ENCODE peak calls at places on chromosome 1, in seven cellular contexts. One of them, this sample, is unnamed. For H3K27me3 and H3K36me3, the result is how much of the 10 kb centered on the place peaks cover.

GRCh38 chr1:3372317-3372716 is 82.1 kb upstream of the ARHGEF16 start:
- DNase-seq in iPS DF 6.9: no peak
- DNase-seq in hepatocyte: no peak
- DNase-seq in pancreas: no peak
- DNase-seq in esophagus squamous epithelium: no peak
- DNase-seq in GM23338: no peak
- DNase-seq in Caco-2: no peak
- DNase-seq in this sample: no peak

GRCh38 chr1:178361847-178362246 is 134.9 kb downstream of the CLEC20A start:
- DNase-seq in pancreas: no peak
- DNase-seq in iPS DF 6.9: no peak
- DNase-seq in hepatocyte: no peak
- DNase-seq in GM23338: peak
- DNase-seq in Caco-2: no peak
- DNase-seq in esophagus squamous epithelium: no peak
- DNase-seq in this sample: no peak

GRCh38 chr1:46601257-46602007 is 2.6 kb downstream of the MKNK1 start:
- DNase-seq in esophagus squamous epithelium: no peak
- DNase-seq in pancreas: no peak
- DNase-seq in iPS DF 6.9: no peak
- DNase-seq in hepatocyte: no peak
- DNase-seq in Caco-2: no peak
- DNase-seq in GM23338: no peak
- DNase-seq in this sample: no peak

GRCh38 chr1:193311226-193311948 is 125.0 kb upstream of the B3GALT2 start:
- DNase-seq in Caco-2: no peak
- DNase-seq in esophagus squamous epithelium: no peak
- DNase-seq in GM23338: no peak
- DNase-seq in iPS DF 6.9: no peak
- DNase-seq in pancreas: no peak
- DNase-seq in hepatocyte: no peak
- DNase-seq in this sample: no peak

GRCh38 chr1:209899948-209900347 is 38.1 kb upstream of the SYT14 start:
- DNase-seq in hepatocyte: no peak
- DNase-seq in esophagus squamous epithelium: no peak
- DNase-seq in iPS DF 6.9: peak
- DNase-seq in GM23338: peak
- DNase-seq in Caco-2: no peak
- DNase-seq in pancreas: no peak
- DNase-seq in this sample: peak

GRCh38 chr1:153541641-153542569 is 1.2 kb upstream of the S100A5 start:
- DNase-seq in hepatocyte: no peak
- DNase-seq in esophagus squamous epithelium: no peak
- DNase-seq in Caco-2: no peak
- DNase-seq in pancreas: peak
- DNase-seq in GM23338: no peak
- DNase-seq in iPS DF 6.9: no peak
- DNase-seq in this sample: peak

GRCh38 chr1:25771246-25772114 is 28.5 kb upstream of the SELENON start:
- DNase-seq in Caco-2: peak
- DNase-seq in pancreas: peak
- DNase-seq in esophagus squamous epithelium: no peak
- DNase-seq in GM23338: peak
- DNase-seq in iPS DF 6.9: no peak
- DNase-seq in hepatocyte: peak
- DNase-seq in this sample: peak

GRCh38 chr1:89633103-89633744 is at the start of gene LRRC8C:
- DNase-seq in hepatocyte: peak
- DNase-seq in GM23338: peak
- DNase-seq in esophagus squamous epithelium: no peak
- DNase-seq in Caco-2: no peak
- DNase-seq in iPS DF 6.9: no peak
- DNase-seq in pancreas: peak
- DNase-seq in this sample: peak

GRCh38 chr1:62093261-62093660 is 101.4 kb upstream of the L1TD1 start:
- DNase-seq in GM23338: no peak
- DNase-seq in pancreas: no peak
- DNase-seq in iPS DF 6.9: no peak
- DNase-seq in hepatocyte: no peak
- DNase-seq in Caco-2: no peak
- DNase-seq in esophagus squamous epithelium: no peak
- DNase-seq in this sample: no peak

GRCh38 chr1:110200666-110201065 is 9.4 kb upstream of the KCNC4 start:
- DNase-seq in pancreas: no peak
- DNase-seq in esophagus squamous epithelium: no peak
- DNase-seq in Caco-2: no peak
- DNase-seq in GM23338: no peak
- DNase-seq in iPS DF 6.9: no peak
- DNase-seq in hepatocyte: no peak
- DNase-seq in this sample: no peak

GRCh38 chr1:159996653-159997052 is 35.1 kb downstream of the PIGM start:
- DNase-seq in GM23338: no peak
- DNase-seq in Caco-2: no peak
- DNase-seq in esophagus squamous epithelium: no peak
- DNase-seq in iPS DF 6.9: no peak
- DNase-seq in hepatocyte: no peak
- DNase-seq in pancreas: no peak
- DNase-seq in this sample: no peak

GRCh38 chr1:110185181-110185580 is 24.9 kb upstream of the KCNC4 start:
- DNase-seq in esophagus squamous epithelium: no peak
- DNase-seq in GM23338: no peak
- DNase-seq in pancreas: no peak
- DNase-seq in hepatocyte: no peak
- DNase-seq in iPS DF 6.9: no peak
- DNase-seq in Caco-2: no peak
- DNase-seq in this sample: no peak

GRCh38 chr1:183081402-183082110 is 58.3 kb downstream of the LAMC1 start:
- DNase-seq in Caco-2: no peak
- DNase-seq in pancreas: no peak
- DNase-seq in hepatocyte: no peak
- DNase-seq in esophagus squamous epithelium: no peak
- DNase-seq in iPS DF 6.9: no peak
- DNase-seq in GM23338: no peak
- DNase-seq in this sample: no peak

GRCh38 chr1:169240449-169241242 is 127.0 kb downstream of the NME7 start:
- DNase-seq in iPS DF 6.9: no peak
- DNase-seq in hepatocyte: no peak
- DNase-seq in esophagus squamous epithelium: no peak
- DNase-seq in GM23338: no peak
- DNase-seq in Caco-2: no peak
- DNase-seq in pancreas: no peak
- DNase-seq in this sample: no peak

GRCh38 chr1:152374451-152374850 is 14.6 kb upstream of the FLG2 start:
- DNase-seq in hepatocyte: no peak
- DNase-seq in pancreas: no peak
- DNase-seq in esophagus squamous epithelium: no peak
- DNase-seq in iPS DF 6.9: no peak
- DNase-seq in GM23338: no peak
- DNase-seq in Caco-2: no peak
- DNase-seq in this sample: no peak

GRCh38 chr1:224894915-224895314 is 34.6 kb upstream of the DNAH14 start:
- DNase-seq in hepatocyte: peak
- DNase-seq in Caco-2: no peak
- DNase-seq in GM23338: peak
- DNase-seq in esophagus squamous epithelium: no peak
- DNase-seq in iPS DF 6.9: peak
- DNase-seq in pancreas: no peak
- DNase-seq in this sample: peak

GRCh38 chr1:37951783-37952624 is 5.2 kb upstream of the INPP5B start:
- DNase-seq in GM23338: no peak
- DNase-seq in hepatocyte: no peak
- DNase-seq in iPS DF 6.9: no peak
- DNase-seq in Caco-2: no peak
- DNase-seq in esophagus squamous epithelium: no peak
- DNase-seq in pancreas: no peak
- DNase-seq in this sample: no peak

GRCh38 chr1:3061981-3062615 is 6.9 kb upstream of the PRDM16 start:
- DNase-seq in hepatocyte: no peak
- DNase-seq in esophagus squamous epithelium: no peak
- DNase-seq in pancreas: peak
- DNase-seq in Caco-2: peak
- DNase-seq in iPS DF 6.9: no peak
- DNase-seq in GM23338: no peak
- DNase-seq in this sample: peak

GRCh38 chr1:1989102-1989542 is 14.5 kb downstream of the CFAP74 start:
- DNase-seq in iPS DF 6.9: no peak
- DNase-seq in esophagus squamous epithelium: no peak
- DNase-seq in GM23338: no peak
- DNase-seq in hepatocyte: no peak
- DNase-seq in Caco-2: no peak
- DNase-seq in pancreas: no peak
- DNase-seq in this sample: no peak

GRCh38 chr1:165703648-165704047 is 5.3 kb upstream of the ALDH9A1 start:
- DNase-seq in GM23338: no peak
- DNase-seq in Caco-2: no peak
- DNase-seq in esophagus squamous epithelium: no peak
- DNase-seq in iPS DF 6.9: no peak
- DNase-seq in hepatocyte: no peak
- DNase-seq in pancreas: no peak
- DNase-seq in this sample: no peak

GRCh38 chr1:5570931-5571330 is 421.3 kb downstream of the NPHP4 start:
- DNase-seq in esophagus squamous epithelium: no peak
- DNase-seq in GM23338: no peak
- DNase-seq in pancreas: no peak
- DNase-seq in hepatocyte: peak
- DNase-seq in iPS DF 6.9: no peak
- DNase-seq in Caco-2: no peak
- DNase-seq in this sample: no peak

GRCh38 chr1:6447016-6447817 is 18.8 kb downstream of the TNFRSF25 start:
- DNase-seq in esophagus squamous epithelium: no peak
- DNase-seq in pancreas: no peak
- DNase-seq in iPS DF 6.9: no peak
- DNase-seq in GM23338: peak
- DNase-seq in Caco-2: no peak
- DNase-seq in hepatocyte: no peak
- DNase-seq in this sample: peak

GRCh38 chr1:202034683-202035462 is 24.5 kb downstream of the ELF3 start:
- DNase-seq in iPS DF 6.9: no peak
- DNase-seq in Caco-2: peak
- DNase-seq in pancreas: peak
- DNase-seq in esophagus squamous epithelium: no peak
- DNase-seq in GM23338: no peak
- DNase-seq in hepatocyte: peak
- DNase-seq in this sample: peak

GRCh38 chr1:152034654-152035405 is 2.0 kb downstream of the S100A11 start:
- DNase-seq in Caco-2: peak
- DNase-seq in pancreas: no peak
- DNase-seq in GM23338: peak
- DNase-seq in hepatocyte: peak
- DNase-seq in esophagus squamous epithelium: no peak
- DNase-seq in iPS DF 6.9: no peak
- DNase-seq in this sample: peak

GRCh38 chr1:20358761-20359263 is 68.1 kb downstream of the VWA5B1 start:
- DNase-seq in Caco-2: no peak
- DNase-seq in pancreas: peak
- DNase-seq in hepatocyte: peak
- DNase-seq in GM23338: no peak
- DNase-seq in esophagus squamous epithelium: no peak
- DNase-seq in iPS DF 6.9: no peak
- DNase-seq in this sample: no peak

GRCh38 chr1:174397261-174397660 is 50.5 kb upstream of the GPR52 start:
- DNase-seq in hepatocyte: no peak
- DNase-seq in esophagus squamous epithelium: no peak
- DNase-seq in Caco-2: no peak
- DNase-seq in iPS DF 6.9: no peak
- DNase-seq in GM23338: no peak
- DNase-seq in pancreas: no peak
- DNase-seq in this sample: no peak

GRCh38 chr1:234617986-234618725 is 8.2 kb upstream of the IRF2BP2 start:
- DNase-seq in hepatocyte: no peak
- DNase-seq in esophagus squamous epithelium: no peak
- DNase-seq in pancreas: no peak
- DNase-seq in Caco-2: no peak
- DNase-seq in iPS DF 6.9: no peak
- DNase-seq in GM23338: peak
- DNase-seq in this sample: no peak
- H3K4me3 ChIP-seq in hepatocyte: no peak
- H3K4me3 ChIP-seq in esophagus squamous epithelium: no peak
- H3K4me3 ChIP-seq in pancreas: no peak
- H3K4me3 ChIP-seq in Caco-2: no peak
- H3K4me3 ChIP-seq in iPS DF 6.9: no peak
- H3K4me3 ChIP-seq in GM23338: no peak
- H3K4me3 ChIP-seq in this sample: no peak

GRCh38 chr1:240094043-240094722 is 2.5 kb downstream of the FMN2 start:
- DNase-seq in hepatocyte: no peak
- DNase-seq in iPS DF 6.9: no peak
- DNase-seq in pancreas: no peak
- DNase-seq in GM23338: no peak
- DNase-seq in Caco-2: no peak
- DNase-seq in esophagus squamous epithelium: no peak
- DNase-seq in this sample: no peak
- H3K27me3 ChIP-seq in hepatocyte: half or more
- H3K27me3 ChIP-seq in iPS DF 6.9: under half
- H3K27me3 ChIP-seq in pancreas: under half
- H3K27me3 ChIP-seq in GM23338: under half
- H3K27me3 ChIP-seq in Caco-2: under half
- H3K27me3 ChIP-seq in esophagus squamous epithelium: under half
- H3K27me3 ChIP-seq in this sample: under half

DNA sequence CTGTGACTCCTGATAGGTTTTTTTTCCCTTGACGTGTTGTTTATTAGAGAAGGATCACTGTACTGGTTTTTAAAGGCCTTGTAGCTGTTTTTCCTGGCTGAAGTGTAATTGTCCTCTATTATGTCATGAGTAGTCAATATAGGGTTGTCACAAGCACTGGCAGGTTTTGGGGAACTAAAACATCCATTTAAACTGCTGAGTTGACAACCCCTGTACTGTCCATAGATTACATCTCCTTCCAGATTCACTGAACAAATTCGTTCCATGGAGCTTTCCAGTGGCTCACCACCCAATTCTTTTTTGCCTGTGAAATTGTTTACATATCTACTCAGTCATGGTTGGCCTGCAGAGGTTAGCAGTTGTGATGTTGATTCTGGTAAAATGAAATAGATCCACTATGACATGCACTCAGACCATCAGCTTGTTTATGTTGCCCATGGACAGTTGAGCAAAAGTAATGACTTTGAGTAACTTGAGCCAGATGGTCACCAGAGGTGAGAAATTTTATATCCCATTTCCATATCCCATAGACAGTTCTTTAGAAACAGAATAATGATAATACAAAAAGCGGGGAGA is 59.9 kb upstream of the QSOX1 start:
- DNase-seq in GM23338: no peak
- DNase-seq in hepatocyte: no peak
- DNase-seq in iPS DF 6.9: no peak
- DNase-seq in pancreas: no peak
- DNase-seq in Caco-2: no peak
- DNase-seq in esophagus squamous epithelium: no peak
- DNase-seq in this sample: no peak
- H3K36me3 ChIP-seq in GM23338: under half
- H3K36me3 ChIP-seq in hepatocyte: under half
- H3K36me3 ChIP-seq in iPS DF 6.9: under half
- H3K36me3 ChIP-seq in pancreas: under half
- H3K36me3 ChIP-seq in Caco-2: under half
- H3K36me3 ChIP-seq in esophagus squamous epithelium: under half
- H3K36me3 ChIP-seq in this sample: under half

DNA sequence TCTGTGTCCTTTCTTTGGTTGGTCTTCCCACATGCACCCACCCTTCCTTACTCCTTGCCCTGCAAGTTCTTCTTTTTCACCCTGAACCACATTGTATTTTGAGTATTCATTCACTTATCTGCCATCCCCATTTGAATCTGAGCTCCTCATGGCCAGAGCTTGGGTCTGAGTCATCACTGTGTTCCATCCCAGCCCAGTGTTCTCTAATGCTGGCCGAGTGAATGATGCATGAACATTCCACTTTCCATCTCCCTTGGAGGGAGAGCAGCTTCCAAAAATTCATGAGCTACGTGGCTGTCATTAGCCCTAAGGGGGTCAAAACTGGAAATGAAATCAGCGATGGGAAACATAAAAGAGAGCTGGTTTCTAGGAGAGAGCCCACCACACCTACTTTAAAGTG is 187.0 kb upstream of the USP24 start:
- DNase-seq in pancreas: no peak
- DNase-seq in hepatocyte: no peak
- DNase-seq in iPS DF 6.9: no peak
- DNase-seq in Caco-2: no peak
- DNase-seq in GM23338: no peak
- DNase-seq in esophagus squamous epithelium: no peak
- DNase-seq in this sample: no peak
- H3K4me3 ChIP-seq in pancreas: no peak
- H3K4me3 ChIP-seq in hepatocyte: no peak
- H3K4me3 ChIP-seq in iPS DF 6.9: no peak
- H3K4me3 ChIP-seq in Caco-2: no peak
- H3K4me3 ChIP-seq in GM23338: no peak
- H3K4me3 ChIP-seq in esophagus squamous epithelium: no peak
- H3K4me3 ChIP-seq in this sample: no peak

This sample was measured in H7.